ENCODE peak calls at places on chromosomes 6 and 20, in four cellular contexts. E is HepG2, B is H1, G is GM12878. I is an unnamed sample.

GRCh38 chr6:72783667-72784066 is 161.8 kb downstream of the KCNQ5 start:
- DNase-seq in B (no peak), E (no peak), G (no peak), I (no peak)

GRCh38 chr6:154872605-154873004 is 122.5 kb upstream of the TIAM2 start:
- DNase-seq in E (no peak), B (peak; percentile 49), G (no peak), I (no peak)

GRCh38 chr20:24096256-24096655 is 107.7 kb upstream of the GGTLC1 start:
- DNase-seq in E (no peak), G (no peak), B (no peak), I (no peak)

GRCh38 chr6:63573140-63573898 is 1.0 kb downstream of the LOC128125822 start:
- DNase-seq in G (peak; percentile 55), B (peak; percentile 86), E (peak; percentile 86), I (peak; percentile 53)

GRCh38 chr20:17568045-17568788 is 1.7 kb upstream of the DSTN start:
- DNase-seq in E (no peak), B (no peak), G (no peak), I (no peak)

GRCh38 chr20:41032243-41032642 is 3.6 kb downstream of the TOP1 start:
- DNase-seq in G (no peak), B (no peak), E (no peak), I (no peak)

GRCh38 chr20:14481863-14482262 is 144.5 kb upstream of the FLRT3 start:
- DNase-seq in B (no peak), E (no peak), G (no peak), I (no peak)

GRCh38 chr6:119278625-119279024 is 70.9 kb downstream of the MAN1A1 start:
- DNase-seq in E (no peak), B (no peak), G (no peak), I (no peak)

GRCh38 chr6:47103931-47104330 is 61.8 kb upstream of the ADGRF1 start:
- DNase-seq in G (no peak), E (no peak), B (no peak), I (no peak)

GRCh38 chr6:41049548-41049947 is 3.5 kb upstream of the APOBEC2 start:
- DNase-seq in B (peak; percentile 32), E (no peak), G (no peak), I (no peak)

GRCh38 chr6:69179681-69180080 is 544.6 kb downstream of the ADGRB3 start:
- DNase-seq in G (no peak), E (peak; percentile 4), B (no peak), I (no peak)

GRCh38 chr6:47634210-47635047 is 64.0 kb upstream of the ADGRF4 start:
- DNase-seq in G (no peak), E (no peak), B (no peak), I (no peak)

GRCh38 chr6:25056130-25056529 is 120.4 kb upstream of the RIPOR2 start:
- DNase-seq in G (no peak), E (no peak), B (no peak), I (no peak)

GRCh38 chr6:131129657-131130545 is 5.4 kb upstream of the AKAP7 start:
- DNase-seq in G (no peak), B (no peak), E (no peak), I (no peak)

GRCh38 chr20:21615617-21616080 is 89.8 kb upstream of the PAX1 start:
- DNase-seq in E (peak; percentile 66), G (no peak), B (peak; percentile 87), I (peak; percentile 45)

GRCh38 chr6:81450180-81450579 is 302.3 kb downstream of the TENT5A start:
- DNase-seq in E (peak; percentile 15), G (no peak), B (no peak), I (no peak)

GRCh38 chr20:58408603-58409246 is 19.7 kb downstream of the VAPB start:
- DNase-seq in B (no peak), E (peak; percentile 88), G (no peak), I (no peak)

GRCh38 chr6:35737413-35738211 is 780 bp downstream of the ARMC12 start:
- DNase-seq in G (no peak), E (peak; percentile 87), B (no peak), I (peak; percentile 79)

GRCh38 chr6:30730611-30731435 is 10.7 kb downstream of the TUBB start:
- DNase-seq in B (peak; percentile 87), G (no peak), E (peak; percentile 67), I (peak; percentile 83)

DNA sequence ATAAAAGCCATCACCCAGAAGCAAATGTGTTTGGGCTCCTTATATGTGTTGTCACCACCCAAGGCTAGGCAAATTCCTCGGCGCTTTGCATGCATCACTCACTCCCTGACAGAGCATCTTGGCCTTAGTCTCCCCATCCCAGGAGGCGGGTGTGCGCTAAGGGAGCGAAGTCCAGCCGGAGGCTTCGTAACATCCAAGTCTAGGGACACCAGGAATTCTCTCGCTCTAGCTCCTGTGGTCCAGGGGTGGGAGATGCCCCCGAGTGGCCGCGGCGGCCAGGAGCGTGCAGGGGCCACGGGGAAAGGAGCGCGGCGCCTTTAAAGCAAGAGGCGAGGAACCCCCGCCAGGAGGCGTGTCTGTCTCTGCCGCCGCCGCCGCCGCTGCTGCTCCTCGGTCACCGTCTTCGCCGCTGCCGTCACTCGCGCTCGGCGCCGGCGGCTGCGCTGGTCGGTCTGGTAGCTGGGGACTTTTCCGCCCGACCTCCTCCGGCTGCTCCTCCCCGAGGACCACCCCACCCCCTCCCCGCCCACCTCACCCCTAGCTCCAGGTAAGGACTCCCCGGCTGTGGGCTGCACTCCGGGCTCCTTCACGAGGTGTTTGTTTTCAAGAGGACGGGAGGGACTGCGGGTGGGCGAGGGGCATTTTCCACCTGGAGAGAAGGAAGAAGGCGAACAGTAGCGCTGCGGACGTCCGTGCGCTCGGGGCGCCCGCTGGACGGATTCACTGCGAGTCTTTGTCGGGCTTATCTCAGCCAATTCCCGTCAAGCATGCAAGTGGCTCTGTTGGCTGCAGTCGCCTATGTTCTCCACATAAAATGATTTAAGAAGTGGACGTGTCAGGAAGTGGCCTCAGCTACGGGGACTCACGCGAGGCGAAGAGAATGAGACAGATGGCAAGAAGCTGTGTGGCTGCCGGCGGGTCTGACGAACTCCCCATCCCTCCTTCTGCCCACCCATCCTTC is at the start of gene GRIK2:
- DNase-seq in E (no peak), B (peak; percentile 79), G (no peak), I (peak; percentile 30)
- TF ChIP-seq CBX5 in E (no peak), B (no peak), G (no peak), I (no peak)

DNA sequence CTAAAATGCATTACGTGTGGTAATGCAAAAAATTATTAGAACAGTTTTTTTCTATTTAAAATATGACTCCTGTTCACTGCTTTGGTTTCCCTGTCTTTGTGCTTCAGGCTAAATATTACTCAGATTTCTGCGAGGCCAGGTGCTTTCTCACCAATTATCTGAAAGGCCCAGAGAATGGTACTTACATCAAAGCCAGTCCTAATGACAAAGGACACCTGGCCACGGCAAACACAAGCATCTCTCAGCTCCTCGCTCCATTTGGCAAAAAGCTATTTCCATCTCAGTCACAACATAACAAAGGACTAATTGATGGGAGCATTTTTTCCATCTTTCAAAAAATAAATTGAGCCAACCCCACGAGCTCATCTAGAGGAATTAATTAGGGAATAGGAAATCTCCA is 236.8 kb downstream of the HAO1 start:
- DNase-seq in G (no peak), E (no peak), B (no peak), I (no peak)
- TF ChIP-seq CBX5 in G (no peak), E (no peak), B (no peak), I (no peak)

GRCh38 chr6:134553941-134554340 is 236.0 kb upstream of the SGK1 start:
- DNase-seq in G (no peak), B (no peak), E (no peak), I (no peak)

GRCh38 chr6:134549854-134550253 is 231.9 kb upstream of the SGK1 start:
- DNase-seq in G (no peak), E (no peak), B (no peak), I (no peak)

GRCh38 chr6:134550604-134551003 is 232.7 kb upstream of the SGK1 start:
- DNase-seq in B (no peak), E (no peak), G (no peak), I (no peak)

GRCh38 chr6:134555672-134556071 is 237.8 kb upstream of the SGK1 start:
- DNase-seq in G (no peak), B (no peak), E (no peak), I (no peak)

DNA sequence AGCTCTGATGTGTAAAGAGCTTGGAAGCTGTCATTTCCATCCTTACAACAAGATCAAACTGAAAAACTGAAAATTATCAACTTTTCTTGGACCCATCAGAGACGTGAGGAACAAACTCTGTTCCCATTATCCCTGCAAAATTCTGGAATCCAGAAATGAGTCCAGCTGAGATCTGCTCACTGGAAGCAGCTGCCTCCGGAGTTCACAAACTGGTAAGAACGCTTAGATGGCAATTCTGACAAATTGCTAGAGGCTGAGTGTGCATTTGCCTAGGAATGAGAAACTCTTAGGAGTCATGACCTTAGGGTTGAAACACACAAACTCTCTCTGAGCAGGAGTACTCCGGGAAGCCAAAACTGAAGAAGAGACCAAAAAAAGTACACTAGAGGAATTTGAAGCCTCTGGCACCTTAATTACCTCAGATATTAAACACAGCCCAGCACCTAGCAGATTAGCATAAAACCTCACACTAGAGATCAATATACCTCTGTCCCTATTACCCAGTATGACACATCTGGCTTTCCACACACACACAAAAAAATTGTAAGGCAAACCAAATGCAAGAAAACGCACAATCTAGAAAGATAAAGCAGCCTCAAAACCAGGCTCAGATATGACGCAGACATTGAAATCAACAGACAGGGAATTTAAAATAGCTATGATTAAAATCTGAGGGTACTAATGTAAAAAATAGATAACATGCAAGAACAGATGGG is 233.5 kb upstream of the SGK1 start:
- DNase-seq in E (no peak), B (no peak), G (no peak), I (no peak)
- TF ChIP-seq CBX5 in E (no peak), B (no peak), G (no peak), I (no peak)

DNA sequence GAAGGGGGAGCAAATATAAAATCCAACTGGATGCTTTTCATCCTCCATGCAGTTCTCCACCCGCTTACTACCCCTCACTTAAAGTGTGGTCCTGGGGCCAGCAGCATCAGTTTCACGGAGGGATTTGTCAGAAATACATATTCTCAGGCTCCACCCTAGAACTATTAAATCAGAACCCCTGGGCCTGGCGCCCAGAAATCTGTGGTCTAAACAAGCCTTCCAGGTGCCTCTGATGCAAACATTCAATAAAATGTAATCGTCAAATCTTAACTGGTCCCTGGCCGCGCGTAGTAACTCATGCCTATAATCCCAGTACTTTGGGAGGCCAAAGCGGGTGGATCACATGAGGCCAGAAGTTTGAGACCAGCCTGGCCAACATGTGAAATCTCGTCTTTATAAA is 47.7 kb downstream of the ATXN1 start:
- DNase-seq in B (no peak), E (no peak), G (no peak), I (no peak)
- TF ChIP-seq CBX5 in B (no peak), E (no peak), G (no peak), I (no peak)

GRCh38 chr20:37727247-37727956 is 33.6 kb downstream of the CTNNBL1 start:
- DNase-seq in E (peak; percentile 74), G (no peak), B (no peak), I (no peak)
- TF ChIP-seq CBX5 in E (no peak), G (no peak), B (no peak), I (no peak)

DNA sequence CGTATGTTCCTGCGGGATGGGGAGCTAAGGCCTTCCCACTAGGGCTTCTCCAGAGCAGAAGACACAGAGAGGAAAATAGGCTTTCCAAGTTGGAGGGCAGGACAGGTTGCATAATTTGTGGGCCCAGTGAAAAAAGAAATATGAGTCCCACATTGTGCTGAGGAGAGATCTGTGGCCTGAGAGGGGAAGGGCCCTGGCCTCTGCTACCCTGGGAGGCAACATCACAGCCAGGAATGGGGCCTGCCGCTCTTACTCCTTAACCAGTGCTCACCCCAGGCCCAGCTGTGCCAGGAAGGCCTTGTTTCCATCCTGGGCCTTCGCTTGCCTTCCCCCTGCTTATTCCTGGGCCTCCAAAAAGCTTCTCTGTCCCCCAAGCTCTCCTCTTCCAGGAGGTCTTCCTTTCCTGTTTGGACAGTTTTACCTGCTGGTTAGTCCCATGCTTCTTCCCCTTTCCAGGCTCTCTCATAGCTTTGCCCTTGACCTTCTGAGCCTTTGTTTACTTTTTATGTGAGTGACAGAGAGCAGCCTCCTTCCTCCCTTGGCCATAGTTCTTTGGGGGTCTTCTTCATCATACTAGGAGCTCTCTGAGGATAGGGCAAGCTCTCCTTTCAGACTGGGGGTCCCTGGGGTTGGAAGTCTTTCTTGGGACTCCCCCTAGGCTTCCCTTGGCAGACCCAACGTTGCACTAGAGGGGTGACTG is 26.2 kb upstream of the VEGFA start:
- DNase-seq in E (peak; percentile 47), B (peak; percentile 4), G (no peak), I (no peak)
- TF ChIP-seq CBX5 in E (no peak), B (no peak), G (no peak), I (no peak)